ENCODE peak calls at places on chromosomes 12 and 14, in five cellular contexts. G is HepG2, Y is endothelial cell of umbilical vein, F is SK-N-SH, W is esophagus squamous epithelium. D is an unnamed sample.
A peak's percentile ranks its signal among the peaks of the same experiment; 100 is the strongest.

GRCh38 chr12:52634266-52635056 is 16.1 kb upstream of the KRT73 start:
- DNase-seq in G (no peak), Y (no peak), F (no peak), W (no peak), D (no peak)

GRCh38 chr14:58272589-58273372 is 25.6 kb upstream of the ARID4A start:
- DNase-seq in G (peak; percentile 98), Y (peak; percentile 29), F (no peak), W (no peak), D (no peak)

GRCh38 chr12:26496170-26496569 is 300.8 kb downstream of the SSPN start:
- DNase-seq in G (no peak), Y (no peak), F (no peak), W (no peak), D (no peak)

GRCh38 chr14:103862393-103862782 is 15.0 kb upstream of the PPP1R13B start:
- DNase-seq in G (peak; percentile 95), Y (no peak), F (no peak), W (no peak), D (no peak)

GRCh38 chr14:73295198-73295796 is 58.0 kb downstream of the PAPLN start:
- DNase-seq in G (peak; percentile 27), Y (peak; percentile 71), F (peak; percentile 58), W (no peak), D (no peak)

GRCh38 chr14:93029911-93030555 is 85.7 kb downstream of the ITPK1 start:
- DNase-seq in G (no peak), Y (no peak), F (no peak), W (no peak), D (no peak)

GRCh38 chr12:96810477-96810876 is 96.6 kb upstream of the NEDD1 start:
- DNase-seq in G (no peak), Y (peak; percentile 43), F (no peak), W (no peak), D (no peak)

GRCh38 chr14:67010602-67011001 is 178.6 kb upstream of the GARIN2 start:
- DNase-seq in G (no peak), Y (no peak), F (no peak), W (no peak), D (no peak)

GRCh38 chr12:48868446-48868845 is 2.8 kb upstream of the RND1 start:
- DNase-seq in G (no peak), Y (no peak), F (no peak), W (no peak), D (no peak)

GRCh38 chr12:11810160-11810559 is 160.7 kb downstream of the ETV6 start:
- DNase-seq in G (no peak), Y (no peak), F (no peak), W (no peak), D (no peak)

GRCh38 chr12:47742253-47742825 is 16.3 kb downstream of the RAPGEF3 start:
- DNase-seq in G (peak; percentile 19), Y (peak; percentile 51), F (peak; percentile 72), W (no peak), D (peak; percentile 68)

GRCh38 chr14:53365516-53366130 is 212.5 kb upstream of the DDHD1 start:
- DNase-seq in G (no peak), Y (peak; percentile 40), F (no peak), W (no peak), D (no peak)

GRCh38 chr14:75335588-75335987 is 57.0 kb downstream of the FOS start:
- DNase-seq in G (no peak), Y (no peak), F (no peak), W (no peak), D (no peak)

GRCh38 chr12:462936-463705 is 3.4 kb downstream of the B4GALNT3 start:
- DNase-seq in G (no peak), Y (no peak), F (no peak), W (no peak), D (no peak)

GRCh38 chr12:94220804-94221203 is 72.4 kb downstream of the PLXNC1 start:
- DNase-seq in G (no peak), Y (no peak), F (no peak), W (no peak), D (no peak)

GRCh38 chr12:94222351-94222750 is 74.0 kb downstream of the PLXNC1 start:
- DNase-seq in G (no peak), Y (no peak), F (no peak), W (no peak), D (no peak)

GRCh38 chr12:94225506-94225905 is 77.1 kb downstream of the PLXNC1 start:
- DNase-seq in G (no peak), Y (no peak), F (peak; percentile 17), W (no peak), D (peak; percentile 26)

GRCh38 chr12:94218244-94218643 is 69.9 kb downstream of the PLXNC1 start:
- DNase-seq in G (no peak), Y (no peak), F (no peak), W (no peak), D (no peak)

DNA sequence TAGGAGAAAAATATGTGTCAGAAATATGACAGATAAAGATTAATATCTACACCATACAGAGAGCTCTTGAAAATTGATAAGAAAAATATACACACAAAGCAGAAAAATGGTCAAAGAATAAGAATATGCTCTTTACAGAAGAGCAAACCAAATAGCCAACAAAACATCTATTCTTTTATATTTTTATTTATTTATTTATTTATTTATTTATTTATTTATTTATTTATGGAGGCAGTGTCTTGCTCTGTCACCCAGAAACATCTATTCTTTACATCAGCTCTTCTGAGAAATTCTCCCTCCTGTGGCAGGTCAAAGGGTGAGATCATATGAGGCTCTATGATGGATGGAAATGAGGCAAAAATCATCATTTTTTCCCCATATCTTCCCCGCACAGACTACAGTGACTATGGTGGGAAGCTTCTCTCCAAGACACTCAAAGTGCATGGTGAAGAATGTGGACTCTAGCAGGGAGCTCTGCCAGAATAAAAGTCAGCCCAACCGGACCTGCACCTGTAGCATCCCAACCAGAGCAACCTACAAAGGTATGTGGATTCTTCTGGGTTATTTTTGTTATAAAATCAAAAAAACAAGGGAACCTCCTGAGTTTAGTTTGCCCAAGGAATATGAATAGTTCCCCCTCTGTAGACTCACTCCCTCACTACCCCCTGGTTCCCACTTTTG is 71.4 kb downstream of the PLXNC1 start:
- DNase-seq in G (no peak), Y (no peak), F (no peak), W (no peak), D (no peak)
- H3K4me1 ChIP-seq in G (peaks cover 8% of the 10 kb centered on the region), Y (no peaks in the 10 kb centered on the region), F (no peaks in the 10 kb centered on the region), W (no peaks in the 10 kb centered on the region), D (no peaks in the 10 kb centered on the region)

DNA sequence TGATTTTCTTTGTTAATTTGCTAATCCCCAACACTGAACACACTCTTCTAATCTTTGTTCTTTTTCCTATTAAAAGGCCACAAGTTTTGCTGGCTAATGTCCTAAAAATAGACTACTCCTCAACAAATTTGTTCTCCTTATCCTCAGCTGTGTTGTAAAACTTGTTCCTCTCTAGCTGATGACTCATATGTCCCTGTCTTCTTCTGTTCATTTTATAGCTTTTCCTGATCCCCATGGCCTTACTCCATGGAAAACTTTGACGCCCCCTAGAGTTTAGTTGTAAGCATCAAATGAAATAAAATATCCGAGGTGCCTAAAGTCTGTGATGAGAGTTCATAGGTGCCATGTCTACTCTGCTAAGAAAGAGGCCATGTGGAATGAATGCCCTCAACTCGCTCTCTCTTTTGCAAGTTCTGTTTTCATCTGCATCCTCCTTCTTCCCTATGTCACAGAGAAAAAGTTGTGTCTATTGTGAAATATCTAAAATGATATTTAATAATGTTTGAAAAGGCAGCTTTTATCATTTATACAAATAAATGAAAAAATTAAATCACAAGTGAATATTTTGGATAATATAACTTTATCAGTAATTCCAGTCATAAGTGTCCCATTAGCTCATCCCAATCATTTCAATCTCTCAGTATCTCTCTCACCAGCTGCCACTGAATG is 237.9 kb downstream of the IPO8 start:
- DNase-seq in G (peak; percentile 31), Y (peak; percentile 75), F (peak; percentile 14), W (no peak), D (no peak)
- TF ChIP-seq CTCF in G (peak; percentile 37), Y (peak; percentile 35), F (peak; percentile 57), W (no peak), D (peak; percentile 54)

DNA sequence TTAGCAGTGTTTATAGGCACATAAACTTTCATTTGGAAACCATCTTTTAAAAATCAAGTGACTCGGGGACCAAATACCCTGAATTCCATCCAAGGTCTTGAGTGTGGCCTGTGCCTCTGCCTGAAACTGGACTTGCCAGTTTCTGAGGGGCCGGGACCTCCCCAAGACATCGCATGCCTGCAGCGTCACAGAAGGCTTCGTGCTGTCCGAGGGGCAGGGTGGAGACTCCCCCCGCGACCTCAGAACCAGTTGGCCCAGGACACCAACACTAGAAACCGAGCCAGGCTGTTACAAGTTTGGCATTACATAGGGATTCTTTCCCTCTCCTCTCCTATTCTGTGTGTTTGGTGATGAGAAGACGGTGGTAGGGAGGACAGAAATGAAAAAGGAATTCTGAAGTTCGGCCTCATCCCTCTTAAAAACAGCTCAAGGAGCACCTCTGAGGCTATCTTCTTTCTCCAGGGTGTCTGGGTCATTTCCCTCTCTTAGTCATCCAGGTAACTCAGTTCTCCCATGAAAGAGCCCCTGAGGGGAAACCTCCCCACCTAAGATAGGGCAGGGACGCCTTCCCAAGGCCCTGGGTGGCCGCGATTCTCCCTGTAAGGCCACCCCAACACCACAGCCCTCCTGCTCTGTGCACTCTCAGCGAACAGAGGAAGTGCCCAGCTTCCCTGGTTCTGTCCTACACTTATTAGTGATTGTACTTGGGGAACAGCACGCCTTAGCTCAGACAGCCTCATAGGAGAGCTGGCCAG is 93.9 kb downstream of the BCL11B start:
- DNase-seq in G (no peak), Y (no peak), F (no peak), W (no peak), D (no peak)
- H3K4me1 ChIP-seq in G (no peaks in the 10 kb centered on the region), Y (no peaks in the 10 kb centered on the region), F (no peaks in the 10 kb centered on the region), W (peaks cover 4% of the 10 kb centered on the region), D (no peaks in the 10 kb centered on the region)

DNA sequence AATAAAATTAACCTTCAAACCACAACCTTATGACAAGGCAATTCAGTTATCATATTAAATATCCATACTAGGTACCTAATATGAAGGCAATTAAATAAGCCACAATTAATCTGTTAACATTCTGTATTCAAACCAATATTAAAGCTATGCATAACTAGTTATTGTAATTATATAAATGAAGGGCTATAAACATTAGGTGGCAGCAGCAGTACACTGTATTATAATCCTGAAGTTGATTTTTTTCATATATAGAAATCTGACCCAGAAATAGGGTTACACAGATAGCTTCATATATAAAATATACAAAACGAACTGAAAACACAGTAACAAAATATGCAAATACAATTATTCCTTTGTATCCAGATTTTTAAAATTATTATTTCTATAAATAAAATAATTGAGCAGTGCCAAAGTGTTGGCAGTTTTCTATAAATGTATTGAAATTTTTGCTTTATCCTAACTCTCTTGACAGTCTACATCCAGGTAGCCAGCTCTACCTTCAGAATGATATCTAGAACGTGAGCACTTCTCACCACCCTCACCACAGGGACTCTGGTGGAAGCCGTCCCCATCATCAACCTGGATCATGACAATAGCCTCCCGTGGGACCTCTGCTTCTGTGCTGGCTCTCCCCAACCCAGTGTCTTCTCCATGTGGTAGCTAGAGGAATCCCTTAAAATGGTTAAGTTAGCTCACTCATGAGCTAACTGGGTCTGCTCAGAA is 136.2 kb downstream of the MED13L start:
- DNase-seq in G (no peak), Y (peak; percentile 46), F (peak; percentile 27), W (no peak), D (peak; percentile 52)
- TF ChIP-seq CTCF in G (no peak), Y (no peak), F (peak; percentile 56), W (no peak), D (no peak)

DNA sequence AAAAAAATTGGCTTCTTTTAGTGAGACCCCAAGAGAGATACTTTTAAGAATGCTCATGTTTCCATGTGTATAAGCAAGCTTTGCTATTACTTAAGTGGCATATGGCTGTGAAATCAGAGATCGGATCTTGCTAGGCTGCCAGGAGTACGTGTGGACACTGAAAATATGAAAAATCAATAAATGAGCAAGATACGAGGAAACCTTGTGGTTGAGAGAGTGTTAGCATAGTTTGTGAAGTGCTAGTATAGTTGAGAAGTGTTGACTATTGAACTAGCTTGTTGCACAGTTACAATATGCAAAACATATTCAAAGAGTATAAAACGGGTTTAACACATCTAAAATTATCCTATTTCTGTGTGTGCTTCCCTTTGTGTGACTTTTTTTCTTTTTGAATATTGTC is 230.9 kb upstream of the NOVA1 start:
- DNase-seq in G (no peak), Y (no peak), F (no peak), W (no peak), D (no peak)
- H3K4me1 ChIP-seq in G (no peaks in the 10 kb centered on the region), Y (no peaks in the 10 kb centered on the region), F (no peaks in the 10 kb centered on the region), W (no peaks in the 10 kb centered on the region), D (no peaks in the 10 kb centered on the region)